ENCODE peak calls at places on chromosomes 4 and X, in nine cellular contexts. O is suprapubic skin, V is cardiac fibroblast, Q is GM12865, R is uterus, J is H7, B is trophoblast cell, F is testis, G is Karpas-422. X is an unnamed sample.

GRCh38 chrX:56026816-56027215 is 205.3 kb upstream of the KLF8 start:
- DNase-seq in O (no peak), V (no peak), Q (no peak), R (no peak), J (no peak), B (peak), F (no peak), G (no peak), X (no peak)

GRCh38 chr4:140090215-140090731 is 63.7 kb downstream of the MAML3 start:
- DNase-seq in O (no peak), V (peak), Q (no peak), R (no peak), J (no peak), B (peak), F (no peak), G (no peak), X (no peak)

GRCh38 chrX:34734383-34734782 is 77.3 kb upstream of the TMEM47 start:
- DNase-seq in O (no peak), V (peak), Q (no peak), R (no peak), J (no peak), B (no peak), F (no peak), G (no peak), X (no peak)

GRCh38 chr4:119589165-119589564 is 39.4 kb downstream of the PDE5A start:
- DNase-seq in O (no peak), V (peak), Q (no peak), R (no peak), J (no peak), B (no peak), F (no peak), G (no peak), X (no peak)

GRCh38 chrX:38282044-38282443 is 45.3 kb downstream of the RPGR start:
- DNase-seq in O (no peak), V (peak), Q (no peak), R (peak), J (no peak), B (no peak), F (no peak), G (no peak), X (no peak)

GRCh38 chrX:24520472-24520871 is 55.4 kb downstream of the PDK3 start:
- DNase-seq in O (no peak), V (no peak), Q (no peak), R (no peak), J (no peak), B (no peak), F (no peak), G (no peak), X (no peak)

GRCh38 chr4:3232001-3232400 is 17.0 kb upstream of the MSANTD1 start:
- DNase-seq in O (no peak), V (no peak), Q (no peak), R (no peak), J (no peak), B (no peak), F (no peak), G (no peak), X (no peak)

GRCh38 chr4:37885496-37885895 is 5.4 kb upstream of the TBC1D1 start:
- DNase-seq in O (no peak), V (peak), Q (no peak), R (peak), J (no peak), B (no peak), F (no peak), G (peak), X (peak)

GRCh38 chrX:105703876-105704275 is 118.5 kb upstream of the NRK start:
- DNase-seq in O (no peak), V (no peak), Q (no peak), R (no peak), J (no peak), B (no peak), F (no peak), G (no peak), X (no peak)

GRCh38 chr4:42579903-42580302 is 77.0 kb downstream of the ATP8A1 start:
- DNase-seq in O (no peak), V (no peak), Q (no peak), R (no peak), J (no peak), B (no peak), F (no peak), G (no peak), X (no peak)

GRCh38 chrX:133444196-133444595 is 28.9 kb upstream of the GPC4 start:
- DNase-seq in O (no peak), V (no peak), Q (no peak), R (no peak), J (no peak), B (no peak), F (no peak), G (no peak), X (no peak)

GRCh38 chr4:82099863-82100579 is 273.8 kb downstream of the HNRNPD start:
- DNase-seq in O (no peak), V (no peak), Q (no peak), R (peak), J (no peak), B (no peak), F (no peak), G (no peak), X (no peak)

GRCh38 chr4:100146756-100147155 is 43.5 kb downstream of the DDIT4L start:
- DNase-seq in O (no peak), V (no peak), Q (no peak), R (no peak), J (no peak), B (no peak), F (no peak), G (peak), X (no peak)

GRCh38 chr4:5050520-5050955 is 742 bp upstream of the STK32B start:
- DNase-seq in O (peak), V (peak), Q (peak), R (peak), J (peak), B (peak), F (peak), G (peak), X (peak)

GRCh38 chr4:149933883-149934282 is 118.2 kb upstream of the IQCM start:
- DNase-seq in O (no peak), V (peak), Q (no peak), R (no peak), J (no peak), B (no peak), F (peak), G (no peak), X (no peak)

GRCh38 chr4:1285790-1286553 is 3.7 kb upstream of the MAEA start:
- DNase-seq in O (no peak), V (peak), Q (peak), R (no peak), J (peak), B (no peak), F (no peak), G (peak), X (peak)

GRCh38 chrX:38110231-38110630 is 103.9 kb downstream of the SYTL5 start:
- DNase-seq in O (no peak), V (peak), Q (no peak), R (no peak), J (no peak), B (no peak), F (no peak), G (no peak), X (no peak)

GRCh38 chr4:147103403-147103946 is 157.8 kb upstream of the TTC29 start:
- DNase-seq in O (peak), V (peak), Q (no peak), R (peak), J (no peak), B (peak), F (peak), G (no peak), X (no peak)

GRCh38 chr4:17941731-17942130 is 79.8 kb downstream of the LCORL start:
- DNase-seq in O (no peak), V (peak), Q (no peak), R (no peak), J (no peak), B (no peak), F (no peak), G (no peak), X (no peak)

GRCh38 chr4:184280591-184281071 is 63.0 kb upstream of the ENPP6 start:
- DNase-seq in O (no peak), V (no peak), Q (peak), R (no peak), J (no peak), B (no peak), F (no peak), G (peak), X (no peak)

GRCh38 chrX:154485150-154486051 is 1.0 kb downstream of the UBL4A start:
- DNase-seq in O (peak), V (peak), Q (no peak), R (no peak), J (no peak), B (no peak), F (no peak), G (no peak), X (no peak)

GRCh38 chr4:48798117-48798516 is 18.0 kb upstream of the FRYL start:
- DNase-seq in O (no peak), V (no peak), Q (no peak), R (no peak), J (no peak), B (no peak), F (no peak), G (no peak), X (no peak)

GRCh38 chr4:40403079-40403478 is 67.9 kb downstream of the CHRNA9 start:
- DNase-seq in O (no peak), V (no peak), Q (no peak), R (no peak), J (no peak), B (peak), F (no peak), G (no peak), X (no peak)

GRCh38 chr4:73676881-73677323 is 56.7 kb upstream of the RASSF6 start:
- DNase-seq in O (no peak), V (peak), Q (no peak), R (no peak), J (no peak), B (no peak), F (peak), G (no peak), X (no peak)

GRCh38 chrX:22165732-22166457 is 106.8 kb upstream of the CBLL2 start:
- DNase-seq in O (no peak), V (peak), Q (no peak), R (no peak), J (no peak), B (peak), F (no peak), G (no peak), X (no peak)

GRCh38 chrX:15530318-15530717 is 29.7 kb downstream of the BMX start:
- DNase-seq in O (no peak), V (no peak), Q (no peak), R (no peak), J (no peak), B (no peak), F (no peak), G (peak), X (no peak)

DNA sequence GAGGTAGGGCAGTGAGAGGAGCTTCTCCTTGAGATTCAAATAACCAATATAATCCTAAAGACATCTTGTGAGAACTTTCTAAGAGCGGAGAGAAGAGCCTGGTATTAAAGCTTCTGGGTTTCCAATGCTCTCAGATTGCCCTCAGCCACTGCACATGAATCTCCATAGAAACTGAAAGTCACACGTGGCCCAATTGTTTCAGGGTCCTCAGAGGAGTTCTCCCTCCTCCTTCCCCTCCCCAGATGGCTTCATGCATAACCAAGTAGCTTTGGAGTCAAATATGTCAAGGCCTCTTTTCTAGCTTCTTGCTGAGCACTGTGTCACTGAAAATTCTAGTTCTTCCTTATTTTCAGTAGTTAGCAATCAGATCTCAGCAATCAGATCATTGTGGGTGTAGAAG is 2.3 kb downstream of the BTK start:
- DNase-seq in O (no peak), V (no peak), Q (peak), R (no peak), J (no peak), B (no peak), F (no peak), G (peak), X (peak)
- H3K4me3 ChIP-seq in O (no peak), V (no peak), Q (peak), R (no peak), J (no peak), B (no peak), F (no peak), G (peak), X (peak)

DNA sequence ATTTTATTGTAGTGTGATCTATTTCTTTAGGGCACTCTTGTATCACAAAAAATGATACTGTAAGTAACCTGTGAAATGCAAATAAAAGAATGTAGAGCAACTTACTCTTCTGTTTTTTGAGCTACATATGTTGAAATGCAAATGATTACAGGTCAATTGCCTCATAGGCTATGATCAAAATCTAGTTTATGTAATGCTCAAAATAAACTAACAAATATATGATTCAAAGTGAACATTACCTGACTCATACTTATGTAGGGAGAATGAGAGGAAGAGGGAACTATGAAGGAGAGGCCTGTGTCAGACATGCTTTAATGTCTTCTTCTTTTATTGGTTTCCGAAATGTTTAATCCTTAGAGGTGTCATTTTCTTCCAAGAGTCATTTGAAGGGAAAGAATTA is 5.0 kb upstream of the RPS6KA3 start:
- DNase-seq in O (no peak), V (no peak), Q (no peak), R (no peak), J (no peak), B (no peak), F (no peak), G (no peak), X (no peak)
- H3K4me3 ChIP-seq in O (no peak), V (no peak), Q (no peak), R (no peak), J (no peak), B (no peak), F (no peak), G (no peak), X (no peak)

GRCh38 chrX:13574600-13574999 is 5.2 kb downstream of the EGFL6 start:
- DNase-seq in O (no peak), V (no peak), Q (peak), R (no peak), J (no peak), B (no peak), F (no peak), G (no peak), X (no peak)

GRCh38 chrX:13571136-13571535 is 1.7 kb downstream of the EGFL6 start:
- DNase-seq in O (no peak), V (no peak), Q (no peak), R (no peak), J (no peak), B (no peak), F (no peak), G (no peak), X (no peak)

GRCh38 chrX:13569479-13570244 is at the start of gene EGFL6:
- DNase-seq in O (no peak), V (no peak), Q (no peak), R (no peak), J (peak), B (no peak), F (no peak), G (no peak), X (no peak)

DNA sequence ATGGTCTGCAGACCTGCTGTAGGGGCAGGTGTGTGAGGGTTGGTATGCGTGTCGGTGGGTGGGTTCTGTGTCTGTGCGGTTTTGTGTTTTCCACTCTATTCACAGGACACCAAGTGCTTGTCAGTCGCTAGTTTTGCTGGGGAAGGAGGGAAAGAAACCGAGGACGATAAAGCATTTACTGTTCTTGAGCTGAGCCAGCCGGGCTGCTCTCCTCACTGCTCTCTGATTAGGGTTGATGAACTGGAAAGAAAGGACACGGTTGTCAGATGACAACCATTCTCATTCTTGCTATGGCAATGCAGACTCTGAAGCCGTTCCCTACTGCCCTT is 808 bp downstream of the EGFL6 start:
- DNase-seq in O (no peak), V (no peak), Q (no peak), R (no peak), J (no peak), B (no peak), F (no peak), G (no peak), X (no peak)
- H3K4me3 ChIP-seq in O (peak), V (no peak), Q (no peak), R (no peak), J (peak), B (no peak), F (peak), G (no peak), X (no peak)

DNA sequence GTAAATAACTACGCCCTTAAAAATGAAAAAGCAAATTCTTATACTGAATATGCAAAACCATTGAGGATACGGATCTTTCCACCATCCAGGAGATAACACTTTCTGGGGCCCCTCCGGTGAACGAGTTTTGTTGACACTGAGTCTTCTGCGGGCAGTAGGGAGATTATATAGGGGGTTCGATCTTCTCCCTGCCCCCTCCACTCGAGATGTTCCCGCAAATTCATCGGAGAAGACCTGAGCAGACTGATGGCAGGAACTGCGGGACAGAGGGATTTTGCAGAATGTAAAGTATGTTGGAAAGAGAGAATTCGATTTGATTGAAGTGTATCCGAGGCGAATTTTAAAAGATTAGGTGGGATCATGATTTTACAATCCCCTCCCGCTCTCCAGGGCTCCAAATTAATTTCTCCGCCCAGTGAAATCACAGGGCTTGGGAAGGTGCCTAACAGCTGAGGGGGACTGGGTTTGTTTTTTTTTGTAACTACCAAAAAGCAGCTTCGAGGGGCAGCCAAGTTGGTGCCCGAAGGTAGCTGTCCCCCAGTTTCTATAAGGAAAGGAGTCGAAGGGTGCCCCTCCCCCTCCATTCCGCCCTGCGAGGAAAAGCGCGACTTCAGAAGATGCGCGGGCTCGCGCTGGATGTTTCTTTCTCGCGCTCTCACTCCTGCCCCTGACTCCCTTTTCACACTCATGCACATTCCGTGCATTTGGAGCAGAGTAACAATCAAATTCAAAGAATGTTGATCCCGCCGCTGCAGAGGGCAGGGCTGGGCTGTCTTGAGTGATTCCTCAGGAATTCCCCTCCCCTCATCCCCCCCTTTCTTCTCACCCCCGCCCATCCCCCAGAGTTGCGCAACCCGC is 1.2 kb downstream of the TMEM255A start:
- DNase-seq in O (no peak), V (peak), Q (no peak), R (peak), J (no peak), B (peak), F (no peak), G (no peak), X (peak)
- H3K4me3 ChIP-seq in O (peak), V (no peak), Q (peak), R (peak), J (peak), B (no peak), F (no peak), G (no peak), X (no peak)

DNA sequence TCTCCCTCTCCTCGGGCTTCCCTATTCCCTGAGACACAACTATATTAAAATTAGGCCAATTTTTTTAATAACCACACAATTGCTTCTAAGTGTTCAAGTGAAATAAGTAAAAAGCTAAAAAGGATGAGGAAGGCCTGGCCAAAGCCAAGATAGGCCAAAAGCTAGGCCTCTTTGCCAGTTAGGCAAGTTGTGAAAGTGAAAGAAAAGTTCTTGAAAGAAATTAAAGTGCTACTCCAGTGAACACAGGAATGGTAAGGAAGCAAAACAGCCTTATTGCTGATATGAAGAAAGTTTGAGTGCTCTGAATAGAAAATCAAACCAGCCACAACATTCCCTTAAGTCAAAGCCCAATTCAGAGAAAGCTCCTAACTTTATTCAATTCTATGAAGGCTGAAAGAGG is 114.2 kb upstream of the FAT4 start:
- DNase-seq in O (no peak), V (no peak), Q (no peak), R (no peak), J (no peak), B (no peak), F (no peak), G (no peak), X (no peak)
- H3K4me3 ChIP-seq in O (no peak), V (no peak), Q (no peak), R (no peak), J (no peak), B (no peak), F (no peak), G (no peak), X (no peak)